ENCODE peak calls at places on chromosome 9, in seven cellular contexts. Z, U, B, N, E, V and D are unnamed samples.

GRCh38 chr9:86547596-86547995 is 193.4 kb upstream of the TUT7 start:
- DNase-seq in E (no peak), V (no peak), N (no peak), Z (no peak), U (no peak), B (no peak), D (no peak)

GRCh38 chr9:109171926-109172325 is 4.9 kb upstream of the FRRS1L start:
- DNase-seq in U (no peak), N (no peak), Z (no peak), V (no peak), B (no peak), E (no peak), D (no peak)

GRCh38 chr9:100011062-100011681 is 87.6 kb downstream of the ERP44 start:
- DNase-seq in Z (no peak), E (peak; percentile 28), B (no peak), N (peak; percentile 51), V (no peak), U (no peak), D (no peak)

GRCh38 chr9:20442461-20443319 is 179.6 kb downstream of the MLLT3 start:
- DNase-seq in U (no peak), Z (no peak), V (no peak), B (no peak), E (no peak), N (no peak), D (no peak)

GRCh38 chr9:126587187-126588185 is 26.2 kb upstream of the LMX1B start:
- DNase-seq in Z (peak; percentile 84), E (no peak), U (peak; percentile 71), B (no peak), V (no peak), N (no peak), D (no peak)

GRCh38 chr9:85960688-85961093 is 19.7 kb downstream of the NAA35 start:
- DNase-seq in N (no peak), U (no peak), B (no peak), E (no peak), V (no peak), Z (no peak), D (no peak)

GRCh38 chr9:135804588-135805421 is 102.5 kb downstream of the CAMSAP1 start:
- DNase-seq in V (no peak), U (no peak), B (no peak), Z (no peak), E (no peak), N (no peak), D (no peak)

GRCh38 chr9:91886433-91887031 is 63.5 kb downstream of the ROR2 start:
- DNase-seq in N (no peak), V (no peak), U (no peak), Z (no peak), B (no peak), E (no peak), D (no peak)

GRCh38 chr9:68738346-68738745 is 33.3 kb downstream of the PIP5K1B start:
- DNase-seq in N (no peak), V (no peak), U (no peak), E (no peak), B (no peak), Z (no peak), D (no peak)

GRCh38 chr9:111094433-111095421 is 56.5 kb upstream of the LPAR1 start:
- DNase-seq in U (peak; percentile 67), B (peak; percentile 54), E (peak; percentile 32), Z (no peak), N (no peak), V (no peak), D (no peak)

GRCh38 chr9:134304306-134304705 is 21.9 kb upstream of the RXRA start:
- DNase-seq in E (no peak), V (peak; percentile 51), U (peak; percentile 56), B (no peak), N (no peak), Z (peak; percentile 56), D (no peak)

GRCh38 chr9:127979333-127980055 is 1.3 kb downstream of the EEIG1 start:
- DNase-seq in U (peak; percentile 82), B (peak; percentile 61), E (peak; percentile 76), Z (peak; percentile 69), N (peak; percentile 69), V (peak; percentile 85), D (no peak)

GRCh38 chr9:122092611-122093506 is at the start of gene TTLL11:
- DNase-seq in Z (peak; percentile 99), N (peak; percentile 97), E (peak; percentile 96), V (peak; percentile 98), U (peak; percentile 98), B (peak; percentile 95), D (peak; percentile 92)

GRCh38 chr9:89153618-89154017 is 25.0 kb downstream of the SHC3 start:
- DNase-seq in U (no peak), B (no peak), N (no peak), V (no peak), Z (no peak), E (no peak), D (no peak)

GRCh38 chr9:127940598-127940997 is 2.9 kb upstream of the DPM2 start:
- DNase-seq in Z (no peak), N (no peak), B (no peak), E (no peak), U (no peak), V (no peak), D (no peak)

GRCh38 chr9:72362680-72363139 is 2.3 kb downstream of the ZFAND5 start:
- DNase-seq in N (peak; percentile 65), V (peak; percentile 92), E (peak; percentile 74), B (peak; percentile 71), Z (no peak), U (no peak), D (no peak)

GRCh38 chr9:85158512-85158911 is 489.0 kb downstream of the NTRK2 start:
- DNase-seq in U (no peak), E (no peak), V (no peak), N (no peak), B (no peak), Z (no peak), D (no peak)

GRCh38 chr9:72396247-72397091 is 31.5 kb upstream of the ZFAND5 start:
- DNase-seq in U (no peak), B (peak; percentile 18), V (no peak), N (no peak), E (no peak), Z (no peak), D (no peak)

GRCh38 chr9:125556046-125556445 is 151.0 kb downstream of the MAPKAP1 start:
- DNase-seq in N (no peak), B (no peak), E (no peak), U (no peak), V (no peak), Z (no peak), D (no peak)

GRCh38 chr9:37623267-37623666 is 27.5 kb upstream of the FRMPD1 start:
- DNase-seq in N (no peak), U (no peak), V (no peak), E (no peak), B (no peak), Z (no peak), D (no peak)
- TF ChIP-seq CTCF in N (no peak), U (no peak), V (no peak), E (no peak), B (no peak), Z (no peak), D (no peak)

DNA sequence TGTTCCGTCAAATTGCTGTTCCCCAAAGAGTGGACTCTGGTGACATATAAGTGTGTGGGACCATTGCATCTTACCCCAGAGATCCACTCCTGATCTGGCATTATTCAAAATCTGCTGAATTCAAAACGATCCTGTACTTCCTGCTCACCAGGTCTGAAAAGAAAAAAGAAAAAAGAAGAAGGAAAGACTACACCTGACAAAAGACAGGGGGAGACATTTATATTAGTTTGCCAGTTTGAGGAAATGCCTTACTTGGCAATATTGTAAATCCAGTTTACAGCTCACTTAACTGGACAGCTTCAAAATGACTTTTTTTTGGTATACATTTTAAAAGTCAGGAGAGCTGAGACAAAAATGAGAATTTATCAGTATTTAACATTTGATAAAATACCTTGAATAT is 15.0 kb upstream of the GRHPR start:
- DNase-seq in N (no peak), V (no peak), E (no peak), U (no peak), B (no peak), Z (no peak), D (no peak)
- TF ChIP-seq CTCF in N (no peak), V (no peak), E (no peak), U (no peak), B (no peak), Z (no peak), D (no peak)

DNA sequence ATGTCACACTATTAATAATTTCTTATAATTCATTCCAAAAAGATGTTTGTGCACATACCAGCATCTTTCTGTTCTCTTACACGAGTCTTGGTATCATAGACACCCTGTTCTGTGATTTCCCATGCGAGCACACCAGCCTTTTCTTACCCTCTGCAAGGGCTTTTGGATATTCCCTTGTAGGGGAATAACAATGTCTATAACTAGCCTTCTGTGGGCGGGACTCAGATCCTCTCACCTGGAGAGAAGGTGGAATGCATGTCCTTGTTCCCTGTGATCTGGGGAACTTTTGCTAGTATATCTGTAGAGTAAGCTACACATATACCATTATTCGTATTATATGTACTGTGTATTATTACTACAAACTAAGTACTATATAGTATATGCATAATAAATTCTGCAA is 44.8 kb downstream of the EHMT1 start:
- DNase-seq in V (no peak), U (no peak), Z (no peak), E (no peak), B (no peak), N (no peak), D (no peak)
- TF ChIP-seq CTCF in V (no peak), U (no peak), Z (no peak), E (no peak), B (no peak), N (no peak), D (no peak)

GRCh38 chr9:131697908-131698714 is 41.8 kb downstream of the RAPGEF1 start:
- DNase-seq in E (no peak), V (no peak), N (no peak), B (no peak), Z (no peak), U (no peak), D (no peak)

GRCh38 chr9:131695366-131696162 is 44.3 kb downstream of the RAPGEF1 start:
- DNase-seq in N (no peak), B (no peak), V (no peak), E (no peak), Z (no peak), U (no peak), D (no peak)

GRCh38 chr9:131698715-131699053 is 41.2 kb downstream of the RAPGEF1 start:
- DNase-seq in E (no peak), N (no peak), V (no peak), U (no peak), B (no peak), Z (no peak), D (no peak)

GRCh38 chr9:131696163-131696439 is 43.8 kb downstream of the RAPGEF1 start:
- DNase-seq in N (no peak), B (no peak), V (no peak), U (no peak), E (no peak), Z (no peak), D (no peak)

DNA sequence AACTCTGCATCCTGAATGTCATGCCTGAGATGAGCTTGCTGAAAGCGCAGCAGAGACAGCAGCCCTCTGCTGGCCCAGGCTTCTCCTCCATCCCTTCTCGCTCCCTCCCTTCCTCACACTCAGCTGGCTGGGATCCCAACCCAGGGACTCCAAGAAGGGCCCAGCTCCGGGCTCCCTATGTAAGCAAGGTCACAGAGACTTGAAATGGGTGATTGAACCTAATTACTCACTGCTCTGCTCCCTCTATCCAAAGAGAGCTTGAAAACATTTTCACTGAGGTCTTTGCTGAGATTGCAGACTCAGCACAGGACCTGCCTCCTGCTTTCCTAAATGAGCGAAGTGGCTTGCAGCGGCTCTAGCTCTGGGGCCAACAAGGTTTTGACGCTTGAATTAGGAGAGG is 42.8 kb downstream of the RAPGEF1 start:
- DNase-seq in N (no peak), U (no peak), B (peak; percentile 52), V (no peak), Z (no peak), E (no peak), D (no peak)
- TF ChIP-seq CTCF in N (no peak), U (no peak), B (no peak), V (no peak), Z (no peak), E (no peak), D (no peak)